ENCODE peak calls at places on chromosomes 6 and 20, in seven cellular contexts. Y, X, S, H, P, N and M are unnamed samples.

GRCh38 chr6:168616807-168617756 is 176.1 kb downstream of the SMOC2 start:
- DNase-seq in Y (no peak), X (no peak), S (no peak), H (peak; percentile 9), P (no peak), N (no peak), M (no peak)

GRCh38 chr6:45724511-45724910 is 291.1 kb downstream of the CLIC5 start:
- DNase-seq in Y (peak; percentile 37), X (peak; percentile 84), S (no peak), H (peak; percentile 86), P (no peak), N (no peak), M (no peak)

GRCh38 chr20:32628960-32629530 is 43.9 kb upstream of the NOL4L start:
- DNase-seq in Y (no peak), X (no peak), S (no peak), H (no peak), P (no peak), N (no peak), M (no peak)

GRCh38 chr6:158019416-158019815 is 37.8 kb downstream of the SYNJ2 start:
- DNase-seq in Y (no peak), X (no peak), S (no peak), H (no peak), P (no peak), N (no peak), M (no peak)

GRCh38 chr6:12017263-12017662 is 5.2 kb downstream of the HIVEP1 start:
- DNase-seq in Y (no peak), X (no peak), S (peak; percentile 35), H (no peak), P (peak; percentile 16), N (peak; percentile 31), M (no peak)

GRCh38 chr6:143059616-143060353 is 904 bp upstream of the AIG1 start:
- DNase-seq in Y (peak; percentile 76), X (peak; percentile 87), S (peak; percentile 19), H (peak; percentile 93), P (peak; percentile 2), N (no peak), M (peak; percentile 63)

GRCh38 chr6:74177496-74177895 is 481.5 kb downstream of the CD109 start:
- DNase-seq in Y (no peak), X (peak; percentile 64), S (no peak), H (no peak), P (no peak), N (no peak), M (no peak)

GRCh38 chr6:161272600-161273355 is 1.1 kb downstream of the AGPAT4 start:
- DNase-seq in Y (no peak), X (peak; percentile 59), S (peak; percentile 12), H (peak; percentile 59), P (no peak), N (no peak), M (no peak)

GRCh38 chr6:33960345-33961313 is 156.8 kb upstream of the MLN start:
- DNase-seq in Y (peak; percentile 17), X (no peak), S (no peak), H (no peak), P (no peak), N (no peak), M (no peak)

GRCh38 chr6:57108691-57109090 is 18.7 kb downstream of the ZNF451 start:
- DNase-seq in Y (no peak), X (no peak), S (no peak), H (no peak), P (no peak), N (no peak), M (peak; percentile 41)

GRCh38 chr6:105106260-105106659 is 73.6 kb downstream of the POPDC3 start:
- DNase-seq in Y (no peak), X (no peak), S (no peak), H (no peak), P (no peak), N (no peak), M (no peak)

GRCh38 chr6:106383573-106383972 is 23.1 kb downstream of the CRYBG1 start:
- DNase-seq in Y (no peak), X (no peak), S (no peak), H (peak; percentile 54), P (no peak), N (no peak), M (no peak)

GRCh38 chr6:158642097-158642601 is 2.4 kb downstream of the DYNLT1 start:
- DNase-seq in Y (peak; percentile 74), X (peak; percentile 96), S (no peak), H (peak; percentile 86), P (no peak), N (no peak), M (no peak)

GRCh38 chr6:2956930-2957329 is 14.4 kb downstream of the SERPINB6 start:
- DNase-seq in Y (no peak), X (no peak), S (no peak), H (no peak), P (no peak), N (no peak), M (no peak)

GRCh38 chr20:6921717-6922386 is 154.4 kb downstream of the BMP2 start:
- DNase-seq in Y (no peak), X (no peak), S (no peak), H (no peak), P (no peak), N (no peak), M (no peak)

GRCh38 chr6:160132297-160132637 is 10.7 kb downstream of the SLC22A1 start:
- DNase-seq in Y (no peak), X (no peak), S (no peak), H (no peak), P (no peak), N (no peak), M (no peak)

GRCh38 chr6:129766959-129767728 is 57.2 kb upstream of the ARHGAP18 start:
- DNase-seq in Y (peak; percentile 55), X (peak; percentile 77), S (peak; percentile 72), H (peak; percentile 57), P (no peak), N (peak; percentile 25), M (peak; percentile 64)

GRCh38 chr6:1418471-1419191 is 29.3 kb downstream of the FOXF2 start:
- DNase-seq in Y (no peak), X (peak; percentile 54), S (no peak), H (no peak), P (no peak), N (no peak), M (no peak)

GRCh38 chr20:3694864-3695263 is 13.1 kb upstream of the ADAM33 start:
- DNase-seq in Y (no peak), X (no peak), S (no peak), H (no peak), P (no peak), N (no peak), M (no peak)

GRCh38 chr6:71279740-71280139 is 8.9 kb upstream of the OGFRL1 start:
- DNase-seq in Y (no peak), X (no peak), S (no peak), H (no peak), P (no peak), N (no peak), M (no peak)

GRCh38 chr20:26163890-26164289 is 467.2 kb upstream of the ZNF337 start:
- DNase-seq in Y (peak; percentile 93), X (peak; percentile 70), S (no peak), H (peak; percentile 93), P (no peak), N (no peak), M (no peak)

GRCh38 chr6:43123691-43124314 is 47.3 kb upstream of the SRF start:
- DNase-seq in Y (no peak), X (no peak), S (no peak), H (no peak), P (no peak), N (no peak), M (no peak)

GRCh38 chr6:149026530-149026942 is 279.7 kb downstream of the UST start:
- DNase-seq in Y (peak; percentile 62), X (peak; percentile 98), S (peak; percentile 49), H (peak; percentile 96), P (no peak), N (no peak), M (peak; percentile 55)

GRCh38 chr6:70396796-70397729 is 16.2 kb upstream of the FAM135A start:
- DNase-seq in Y (no peak), X (no peak), S (no peak), H (peak; percentile 74), P (no peak), N (no peak), M (no peak)

GRCh38 chr6:75991941-75992340 is 80.5 kb downstream of the IMPG1 start:
- DNase-seq in Y (no peak), X (no peak), S (no peak), H (no peak), P (no peak), N (no peak), M (no peak)

GRCh38 chr20:19079536-19080299 is 132.7 kb upstream of the SLC24A3 start:
- DNase-seq in Y (peak; percentile 16), X (peak; percentile 9), S (no peak), H (peak; percentile 56), P (no peak), N (no peak), M (no peak)

GRCh38 chr6:5127106-5127687 is 42.1 kb downstream of the PPP1R3G start:
- DNase-seq in Y (no peak), X (no peak), S (no peak), H (no peak), P (no peak), N (no peak), M (no peak)

GRCh38 chr6:139605350-139605749 is 230.9 kb upstream of the CITED2 start:
- DNase-seq in Y (no peak), X (peak; percentile 92), S (no peak), H (peak; percentile 96), P (no peak), N (no peak), M (no peak)

GRCh38 chr6:30156262-30156599 is 4.8 kb downstream of the TRIM10 start:
- DNase-seq in Y (peak; percentile 62), X (no peak), S (no peak), H (peak; percentile 76), P (no peak), N (no peak), M (no peak)

GRCh38 chr6:37314803-37315515 is 38.8 kb upstream of the RNF8 start:
- DNase-seq in Y (peak; percentile 22), X (peak; percentile 66), S (peak; percentile 36), H (peak; percentile 63), P (peak; percentile 11), N (peak; percentile 4), M (peak; percentile 66)

GRCh38 chr20:2626853-2627541 is 25.4 kb upstream of the NOP56 start:
- DNase-seq in Y (peak; percentile 64), X (peak; percentile 51), S (no peak), H (peak; percentile 89), P (no peak), N (no peak), M (no peak)

GRCh38 chr20:44495802-44496481 is 20.3 kb downstream of the TTPAL start:
- DNase-seq in Y (peak; percentile 100), X (peak; percentile 99), S (no peak), H (peak; percentile 99), P (no peak), N (no peak), M (peak; percentile 71)

GRCh38 chr6:138370631-138371451 is 6.9 kb upstream of the SMIM28 start:
- DNase-seq in Y (no peak), X (no peak), S (no peak), H (no peak), P (no peak), N (no peak), M (no peak)

GRCh38 chr6:78947529-78947928 is 80.2 kb downstream of the IRAK1BP1 start:
- DNase-seq in Y (no peak), X (peak; percentile 62), S (no peak), H (peak; percentile 37), P (no peak), N (no peak), M (no peak)